ENCODE peak calls at places on chromosomes 2 and 18, in eight cellular contexts. T is NCI-H2081, D is A549, G is HEK293T, E is KBM-7, V is NAMALWA, L is suprapubic skin, P is T-cell. K is an unnamed sample.

GRCh38 chr2:108965540-108966299 is 23.3 kb downstream of the EDAR start:
- DNase-seq in T (no peak), D (no peak), G (no peak), E (no peak), V (no peak), L (peak; percentile 29), P (peak; percentile 30), K (no peak)

GRCh38 chr2:186059096-186059495 is 320.5 kb downstream of the FSIP2 start:
- DNase-seq in T (peak; percentile 18), D (no peak), G (no peak), E (no peak), V (no peak), L (no peak), P (no peak), K (no peak)

GRCh38 chr18:3246636-3247242 is 862 bp upstream of the MYL12A start:
- DNase-seq in T (no peak), D (no peak), G (no peak), E (no peak), V (no peak), L (peak; percentile 75), P (no peak), K (no peak)

GRCh38 chr2:217086038-217086522 is 226.2 kb upstream of the TNP1 start:
- DNase-seq in T (no peak), D (no peak), G (no peak), E (no peak), V (no peak), L (no peak), P (no peak), K (no peak)

GRCh38 chr2:464562-465309 is 176.8 kb upstream of the ALKAL2 start:
- DNase-seq in T (no peak), D (no peak), G (no peak), E (no peak), V (peak; percentile 49), L (no peak), P (no peak), K (no peak)

GRCh38 chr2:226906439-226906796 is 70.6 kb downstream of the RHBDD1 start:
- DNase-seq in T (no peak), D (no peak), G (no peak), E (no peak), V (no peak), L (no peak), P (no peak), K (no peak)

GRCh38 chr2:62407401-62407800 is 98.6 kb downstream of the TMEM17 start:
- DNase-seq in T (no peak), D (no peak), G (no peak), E (no peak), V (no peak), L (no peak), P (no peak), K (no peak)

GRCh38 chr2:25714740-25715139 is 41.4 kb upstream of the DTNB start:
- DNase-seq in T (no peak), D (peak; percentile 66), G (peak; percentile 23), E (peak; percentile 35), V (no peak), L (no peak), P (no peak), K (no peak)

GRCh38 chr2:7952046-7952445 is 729.8 kb upstream of the ID2 start:
- DNase-seq in T (no peak), D (no peak), G (no peak), E (no peak), V (no peak), L (no peak), P (no peak), K (no peak)

GRCh38 chr2:129587426-129588064 is 391.9 kb upstream of the RAB6C start:
- DNase-seq in T (no peak), D (no peak), G (no peak), E (no peak), V (no peak), L (no peak), P (no peak), K (no peak)

GRCh38 chr2:23826771-23827170 is 100.2 kb downstream of the ATAD2B start:
- DNase-seq in T (no peak), D (no peak), G (no peak), E (no peak), V (no peak), L (no peak), P (no peak), K (no peak)

GRCh38 chr2:182372661-182373060 is 54.2 kb downstream of the PDE1A start:
- DNase-seq in T (no peak), D (peak; percentile 82), G (no peak), E (no peak), V (no peak), L (no peak), P (no peak), K (no peak)

GRCh38 chr2:695111-695510 is 17.9 kb upstream of the TMEM18 start:
- DNase-seq in T (peak; percentile 15), D (no peak), G (no peak), E (no peak), V (no peak), L (no peak), P (no peak), K (no peak)

GRCh38 chr18:22609642-22610041 is 191.9 kb upstream of the CTAGE1 start:
- DNase-seq in T (no peak), D (peak; percentile 67), G (peak; percentile 67), E (no peak), V (no peak), L (peak; percentile 63), P (no peak), K (no peak)

GRCh38 chr2:109384308-109385271 is 229.2 kb downstream of the SEPTIN10 start:
- DNase-seq in T (no peak), D (no peak), G (no peak), E (no peak), V (no peak), L (peak; percentile 43), P (no peak), K (no peak)

GRCh38 chr18:45775726-45776125 is 49.7 kb upstream of the SIGLEC15 start:
- DNase-seq in T (no peak), D (no peak), G (no peak), E (no peak), V (no peak), L (no peak), P (no peak), K (no peak)

GRCh38 chr2:240822280-240822847 is 2.3 kb upstream of the KIF1A start:
- DNase-seq in T (peak; percentile 65), D (no peak), G (no peak), E (no peak), V (no peak), L (no peak), P (no peak), K (no peak)

GRCh38 chr2:137208361-137208973 is 443.1 kb downstream of the THSD7B start:
- DNase-seq in T (no peak), D (no peak), G (no peak), E (no peak), V (no peak), L (no peak), P (no peak), K (no peak)

K was measured in GM13976.